ENCODE peak calls at places on chromosomes 3 and 15, in five cellular contexts. O, G, D, P and T are unnamed samples.
A peak's percentile ranks its signal among the peaks of the same experiment; 100 is the strongest.

GRCh38 chr3:132756108-132756650 is 34.0 kb upstream of the NPHP3 start:
- DNase-seq in O (no peak), G (no peak), D (no peak), P (no peak), T (no peak)

GRCh38 chr3:69900331-69900730 is 99.2 kb upstream of the SAMMSON start:
- DNase-seq in O (no peak), G (no peak), D (no peak), P (no peak), T (no peak)

GRCh38 chr3:9916734-9917680 is at the start of gene IL17RC:
- DNase-seq in O (peak; percentile 76), G (peak; percentile 63), D (peak; percentile 95), P (peak; percentile 39), T (peak; percentile 91)

GRCh38 chr3:132268956-132269355 is 48.3 kb upstream of the ACP3 start:
- DNase-seq in O (no peak), G (peak; percentile 8), D (peak; percentile 58), P (peak; percentile 4), T (no peak)

GRCh38 chr3:153848701-153849100 is 272.5 kb upstream of the ARHGEF26 start:
- DNase-seq in O (no peak), G (no peak), D (no peak), P (no peak), T (no peak)

GRCh38 chr3:41464858-41465257 is 265.6 kb downstream of the CTNNB1 start:
- DNase-seq in O (no peak), G (no peak), D (no peak), P (no peak), T (no peak)

GRCh38 chr3:120264963-120265362 is 20.1 kb downstream of the GPR156 start:
- DNase-seq in O (no peak), G (no peak), D (no peak), P (no peak), T (no peak)

GRCh38 chr15:28888302-28888894 is 2.6 kb downstream of the APBA2 start:
- DNase-seq in O (no peak), G (no peak), D (no peak), P (no peak), T (no peak)

GRCh38 chr3:58171126-58171525 is 39.6 kb downstream of the DNASE1L3 start:
- DNase-seq in O (no peak), G (no peak), D (no peak), P (no peak), T (no peak)

GRCh38 chr15:60575995-60576394 is 97.1 kb upstream of the ICE2 start:
- DNase-seq in O (no peak), G (no peak), D (peak; percentile 59), P (no peak), T (peak; percentile 5)

GRCh38 chr3:71975573-71975972 is 190.6 kb upstream of the PROK2 start:
- DNase-seq in O (no peak), G (no peak), D (no peak), P (no peak), T (no peak)

GRCh38 chr3:12452361-12453330 is 31.6 kb upstream of the TSEN2 start:
- DNase-seq in O (no peak), G (no peak), D (no peak), P (no peak), T (no peak)

GRCh38 chr15:39404767-39405173 is 176.1 kb upstream of the THBS1 start:
- DNase-seq in O (no peak), G (no peak), D (peak; percentile 98), P (peak; percentile 85), T (peak; percentile 86)

GRCh38 chr15:67024322-67024997 is 40.9 kb upstream of the SMAD3 start:
- DNase-seq in O (no peak), G (no peak), D (peak; percentile 96), P (peak; percentile 92), T (peak; percentile 89)

GRCh38 chr15:85150130-85150480 is 168.4 kb downstream of the PDE8A start:
- DNase-seq in O (no peak), G (no peak), D (no peak), P (no peak), T (no peak)

GRCh38 chr15:90143176-90143655 is 40.9 kb upstream of the IDH2 start:
- DNase-seq in O (no peak), G (peak; percentile 80), D (no peak), P (no peak), T (peak; percentile 70)

GRCh38 chr3:117192888-117193287 is 483.3 kb downstream of the TUSC7 start:
- DNase-seq in O (peak; percentile 54), G (no peak), D (no peak), P (no peak), T (no peak)

GRCh38 chr3:58117561-58118305 is 93.0 kb downstream of the DNASE1L3 start:
- DNase-seq in O (no peak), G (no peak), D (peak; percentile 45), P (no peak), T (peak; percentile 69)

GRCh38 chr15:65583701-65584100 is 27.2 kb downstream of the INTS14 start:
- DNase-seq in O (peak; percentile 23), G (peak; percentile 61), D (peak; percentile 24), P (no peak), T (no peak)

GRCh38 chr3:178393833-178394232 is 142.4 kb upstream of the KCNMB2 start:
- DNase-seq in O (no peak), G (no peak), D (peak; percentile 67), P (no peak), T (no peak)

GRCh38 chr3:178325330-178325729 is 210.9 kb upstream of the KCNMB2 start:
- DNase-seq in O (no peak), G (no peak), D (peak; percentile 59), P (peak; percentile 15), T (no peak)

GRCh38 chr3:100875239-100875638 is 118.0 kb downstream of the ABI3BP start:
- DNase-seq in O (no peak), G (no peak), D (peak; percentile 76), P (no peak), T (peak; percentile 79)

GRCh38 chr15:38538328-38539007 is 26.1 kb downstream of the RASGRP1 start:
- DNase-seq in O (no peak), G (no peak), D (no peak), P (no peak), T (no peak)

GRCh38 chr3:144756704-144757440 is 785.2 kb downstream of the DIPK2A start:
- DNase-seq in O (no peak), G (no peak), D (no peak), P (no peak), T (no peak)

GRCh38 chr3:144549161-144549560 is 577.5 kb downstream of the DIPK2A start:
- DNase-seq in O (no peak), G (no peak), D (no peak), P (no peak), T (no peak)

DNA sequence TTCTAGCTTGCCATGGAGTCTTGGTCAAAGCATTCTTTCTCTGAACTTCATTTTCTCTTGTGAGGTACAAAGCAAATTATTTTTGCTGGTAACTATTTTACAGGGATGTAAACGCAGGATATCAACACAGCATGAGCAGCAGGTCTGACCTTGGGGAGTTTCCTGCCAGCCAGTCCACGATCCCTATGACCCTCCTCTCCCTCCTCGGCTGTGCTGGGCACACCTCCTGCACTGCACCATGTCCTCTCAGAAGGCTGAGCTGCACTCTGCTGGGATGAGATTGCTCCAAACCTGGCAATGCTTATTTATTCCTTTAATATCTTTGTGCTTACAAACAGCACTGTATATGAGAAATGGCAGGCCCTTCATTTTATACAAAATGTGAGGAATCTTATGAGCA is 41.4 kb downstream of the RAB6B start:
- DNase-seq in O (no peak), G (no peak), D (no peak), P (no peak), T (no peak)
- H3K4me3 ChIP-seq in O (no peak overlapping the region), G (no peak overlapping the region), D (no peak overlapping the region), P (no peak overlapping the region), T (no peak overlapping the region)

DNA sequence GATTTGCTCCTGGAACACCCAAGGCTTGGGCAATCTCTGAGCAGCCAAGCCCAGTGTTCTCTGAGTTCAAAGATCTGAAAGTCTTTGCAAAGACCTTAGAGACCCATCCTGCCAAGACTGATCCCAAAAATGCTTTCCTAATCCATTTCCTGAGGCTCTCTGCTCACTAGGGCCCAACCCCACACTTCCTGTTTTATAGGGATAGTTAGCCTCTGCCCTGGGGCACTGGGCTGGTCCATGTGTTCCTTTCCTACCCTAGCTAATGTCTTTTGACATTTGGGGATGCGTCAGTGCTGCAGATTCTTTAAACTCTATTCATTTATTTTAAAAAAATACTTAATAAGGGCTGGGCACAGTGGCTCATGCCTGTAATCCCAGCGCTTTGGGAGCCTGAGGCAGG is 372.7 kb downstream of the ROBO2 start:
- DNase-seq in O (no peak), G (no peak), D (peak; percentile 32), P (no peak), T (peak; percentile 1)
- H3K27me3 ChIP-seq in O (no peaks in the 10 kb centered on the region), G (no peaks in the 10 kb centered on the region), D (no peaks in the 10 kb centered on the region), P (no peaks in the 10 kb centered on the region), T (no peaks in the 10 kb centered on the region)

GRCh38 chr3:78827618-78828017 is 940.2 kb downstream of the ROBO1 start:
- DNase-seq in O (no peak), G (no peak), D (no peak), P (no peak), T (no peak)

GRCh38 chr3:78823859-78824258 is 943.9 kb downstream of the ROBO1 start:
- DNase-seq in O (peak; percentile 42), G (no peak), D (peak; percentile 61), P (no peak), T (no peak)

GRCh38 chr3:78825118-78825857 is 942.5 kb downstream of the ROBO1 start:
- DNase-seq in O (no peak), G (no peak), D (no peak), P (no peak), T (no peak)

GRCh38 chr3:78823434-78823833 is 944.4 kb downstream of the ROBO1 start:
- DNase-seq in O (no peak), G (no peak), D (no peak), P (no peak), T (no peak)

DNA sequence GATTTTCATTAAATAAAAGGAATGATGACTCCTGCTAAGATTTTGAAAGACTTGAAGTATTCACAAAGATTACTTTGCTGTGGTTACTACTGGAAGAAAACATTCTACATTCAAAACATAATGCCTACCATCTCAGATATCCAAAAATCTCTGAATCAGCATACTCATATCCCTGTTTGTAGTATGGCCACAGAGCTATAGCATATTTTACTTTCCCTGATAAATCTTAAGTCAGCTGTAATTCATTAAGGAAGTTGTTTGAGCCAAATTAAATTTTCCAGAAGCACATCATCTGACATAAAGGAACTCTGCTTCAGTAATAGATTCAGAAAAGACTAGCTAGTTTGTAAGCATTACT is 942.0 kb downstream of the ROBO1 start:
- DNase-seq in O (no peak), G (no peak), D (peak; percentile 15), P (no peak), T (no peak)
- H3K4me3 ChIP-seq in O (no peak overlapping the region), G (no peak overlapping the region), D (no peak overlapping the region), P (no peak overlapping the region), T (no peak overlapping the region)

DNA sequence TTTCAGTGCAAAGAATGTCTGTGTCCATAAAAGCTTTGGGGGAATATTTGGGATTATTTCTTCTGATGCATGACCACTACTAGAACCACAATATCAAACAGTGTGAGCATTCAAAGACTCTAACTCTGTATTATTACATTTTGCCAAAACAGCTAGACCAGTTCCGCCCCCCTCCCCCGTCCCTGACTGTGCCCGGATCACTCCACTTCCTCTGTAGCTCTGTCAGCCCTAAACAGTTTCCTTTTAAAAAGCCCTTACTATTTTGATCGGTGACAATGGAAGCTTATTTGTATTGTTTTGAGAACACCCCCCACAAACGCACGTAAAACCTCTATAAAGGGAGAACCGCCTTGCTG is 36.6 kb upstream of the EPHB3 start:
- DNase-seq in O (no peak), G (peak; percentile 13), D (peak; percentile 39), P (no peak), T (no peak)
- H3K27me3 ChIP-seq in O (peaks cover 18% of the 10 kb centered on the region), G (peaks cover 38% of the 10 kb centered on the region), D (peaks cover 33% of the 10 kb centered on the region), P (peaks cover 42% of the 10 kb centered on the region), T (peaks cover 58% of the 10 kb centered on the region)